ENCODE peak calls at places on chromosomes 3 and 15, in seven cellular contexts. One of them, this sample, is unnamed.

GRCh38 chr3:45165497-45166282 is 19.5 kb upstream of the CDCP1 start:
- DNase-seq in stomach: no peak
- DNase-seq in upper lobe of left lung: no peak
- DNase-seq in transverse colon: no peak
- DNase-seq in HepG2: no peak
- DNase-seq in ovary: no peak
- DNase-seq in GM12878: no peak
- DNase-seq in this sample: no peak

GRCh38 chr3:10517616-10518015 is 12.2 kb upstream of the ATP2B2 start:
- DNase-seq in stomach: no peak
- DNase-seq in upper lobe of left lung: peak; percentile 17
- DNase-seq in transverse colon: no peak
- DNase-seq in HepG2: no peak
- DNase-seq in ovary: no peak
- DNase-seq in GM12878: no peak
- DNase-seq in this sample: no peak

GRCh38 chr3:53616330-53616729 is 121.9 kb downstream of the CACNA1D start:
- DNase-seq in stomach: no peak
- DNase-seq in upper lobe of left lung: no peak
- DNase-seq in transverse colon: no peak
- DNase-seq in HepG2: no peak
- DNase-seq in ovary: no peak
- DNase-seq in GM12878: no peak
- DNase-seq in this sample: peak; percentile 78

GRCh38 chr15:56286213-56286612 is 42.5 kb upstream of the RFX7 start:
- DNase-seq in stomach: no peak
- DNase-seq in upper lobe of left lung: no peak
- DNase-seq in transverse colon: peak; percentile 12
- DNase-seq in HepG2: no peak
- DNase-seq in ovary: no peak
- DNase-seq in GM12878: no peak
- DNase-seq in this sample: no peak

GRCh38 chr3:183508818-183509217 is 46.7 kb downstream of the KLHL6 start:
- DNase-seq in stomach: no peak
- DNase-seq in upper lobe of left lung: peak; percentile 3
- DNase-seq in transverse colon: no peak
- DNase-seq in HepG2: no peak
- DNase-seq in ovary: no peak
- DNase-seq in GM12878: no peak
- DNase-seq in this sample: no peak

GRCh38 chr15:22956257-22956979 is 23.8 kb downstream of the CYFIP1 start:
- DNase-seq in stomach: no peak
- DNase-seq in upper lobe of left lung: no peak
- DNase-seq in transverse colon: no peak
- DNase-seq in HepG2: no peak
- DNase-seq in ovary: peak; percentile 58
- DNase-seq in GM12878: no peak
- DNase-seq in this sample: no peak

GRCh38 chr15:77581896-77582569 is 50.7 kb downstream of the LINGO1 start:
- DNase-seq in stomach: no peak
- DNase-seq in upper lobe of left lung: no peak
- DNase-seq in transverse colon: peak; percentile 26
- DNase-seq in HepG2: no peak
- DNase-seq in ovary: no peak
- DNase-seq in GM12878: no peak
- DNase-seq in this sample: no peak

GRCh38 chr15:89632563-89633430 is 22.5 kb downstream of the KIF7 start:
- DNase-seq in stomach: peak; percentile 52
- DNase-seq in upper lobe of left lung: no peak
- DNase-seq in transverse colon: no peak
- DNase-seq in HepG2: no peak
- DNase-seq in ovary: no peak
- DNase-seq in GM12878: no peak
- DNase-seq in this sample: no peak

GRCh38 chr15:38002883-38003477 is 68.5 kb downstream of the TMCO5A start:
- DNase-seq in stomach: peak; percentile 64
- DNase-seq in upper lobe of left lung: peak; percentile 79
- DNase-seq in transverse colon: peak; percentile 71
- DNase-seq in HepG2: peak; percentile 49
- DNase-seq in ovary: no peak
- DNase-seq in GM12878: peak; percentile 38
- DNase-seq in this sample: no peak

GRCh38 chr3:41848745-41849574 is 112.9 kb downstream of the ULK4 start:
- DNase-seq in stomach: no peak
- DNase-seq in upper lobe of left lung: no peak
- DNase-seq in transverse colon: no peak
- DNase-seq in HepG2: no peak
- DNase-seq in ovary: no peak
- DNase-seq in GM12878: no peak
- DNase-seq in this sample: no peak

GRCh38 chr3:111668912-111669488 is 73.9 kb upstream of the ZBED2 start:
- DNase-seq in stomach: no peak
- DNase-seq in upper lobe of left lung: no peak
- DNase-seq in transverse colon: no peak
- DNase-seq in HepG2: peak; percentile 50
- DNase-seq in ovary: no peak
- DNase-seq in GM12878: no peak
- DNase-seq in this sample: no peak

GRCh38 chr3:153138267-153139210 is 23.5 kb upstream of the RAP2B start:
- DNase-seq in stomach: peak; percentile 70
- DNase-seq in upper lobe of left lung: peak; percentile 88
- DNase-seq in transverse colon: peak; percentile 82
- DNase-seq in HepG2: peak; percentile 97
- DNase-seq in ovary: no peak
- DNase-seq in GM12878: peak; percentile 89
- DNase-seq in this sample: no peak

DNA sequence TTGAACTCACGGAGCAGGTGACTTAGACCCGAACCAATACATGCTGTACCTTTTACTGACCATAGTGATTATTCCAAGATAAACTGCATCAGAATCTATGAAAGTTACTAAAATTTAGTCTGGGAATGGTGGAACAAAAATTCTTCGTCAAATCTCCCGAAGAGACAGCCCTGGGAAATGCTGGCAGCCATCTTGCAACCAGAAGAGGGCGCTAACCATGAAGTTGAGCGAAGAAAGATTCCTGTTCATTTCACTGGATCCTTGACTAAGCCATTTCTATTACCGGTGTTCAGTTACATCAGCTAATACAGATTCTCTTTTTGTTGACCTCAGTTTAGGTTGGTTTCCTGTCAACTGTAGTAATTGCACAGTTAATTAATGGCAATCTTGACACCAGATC is 199.6 kb downstream of the SLC9A9 start:
- DNase-seq in stomach: no peak
- DNase-seq in upper lobe of left lung: no peak
- DNase-seq in transverse colon: no peak
- DNase-seq in HepG2: no peak
- DNase-seq in ovary: no peak
- DNase-seq in GM12878: no peak
- DNase-seq in this sample: no peak
- TF ChIP-seq EP300 in stomach: no peak
- TF ChIP-seq EP300 in upper lobe of left lung: no peak
- TF ChIP-seq EP300 in transverse colon: no peak
- TF ChIP-seq EP300 in HepG2: no peak
- TF ChIP-seq EP300 in ovary: no peak
- TF ChIP-seq EP300 in GM12878: no peak
- TF ChIP-seq EP300 in this sample: no peak

GRCh38 chr15:92025717-92026270 is 172.3 kb downstream of the SLCO3A1 start:
- DNase-seq in stomach: no peak
- DNase-seq in upper lobe of left lung: no peak
- DNase-seq in transverse colon: no peak
- DNase-seq in HepG2: no peak
- DNase-seq in ovary: no peak
- DNase-seq in GM12878: no peak
- DNase-seq in this sample: no peak
- TF ChIP-seq EP300 in stomach: no peak
- TF ChIP-seq EP300 in upper lobe of left lung: no peak
- TF ChIP-seq EP300 in transverse colon: no peak
- TF ChIP-seq EP300 in HepG2: no peak
- TF ChIP-seq EP300 in ovary: no peak
- TF ChIP-seq EP300 in GM12878: no peak
- TF ChIP-seq EP300 in this sample: no peak

DNA sequence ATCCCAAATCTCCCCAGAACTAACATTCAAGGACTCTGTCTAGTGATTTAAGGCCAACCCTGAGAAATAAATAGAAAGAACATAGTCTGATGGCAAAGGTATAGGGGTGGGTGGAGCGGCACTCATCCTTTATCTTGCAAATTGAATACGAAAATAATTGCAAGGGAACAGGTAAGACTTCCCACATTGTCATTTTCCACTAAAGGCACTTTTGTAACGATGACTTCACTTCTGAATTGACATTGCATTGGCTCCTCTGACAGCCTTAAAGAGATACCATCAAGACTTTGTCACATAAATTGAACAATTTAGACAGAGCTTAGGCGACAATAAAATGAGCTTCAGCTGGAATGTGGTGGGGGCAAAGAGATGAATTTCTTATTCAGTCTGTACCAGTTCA is 75.3 kb upstream of the PLCL2 start:
- DNase-seq in stomach: no peak
- DNase-seq in upper lobe of left lung: no peak
- DNase-seq in transverse colon: no peak
- DNase-seq in HepG2: no peak
- DNase-seq in ovary: no peak
- DNase-seq in GM12878: no peak
- DNase-seq in this sample: peak; percentile 4
- TF ChIP-seq EP300 in stomach: no peak
- TF ChIP-seq EP300 in upper lobe of left lung: no peak
- TF ChIP-seq EP300 in transverse colon: no peak
- TF ChIP-seq EP300 in HepG2: no peak
- TF ChIP-seq EP300 in ovary: no peak
- TF ChIP-seq EP300 in GM12878: no peak
- TF ChIP-seq EP300 in this sample: no peak

GRCh38 chr3:84042717-84043116 is 916.1 kb upstream of the CADM2 start:
- DNase-seq in stomach: no peak
- DNase-seq in upper lobe of left lung: no peak
- DNase-seq in transverse colon: no peak
- DNase-seq in HepG2: no peak
- DNase-seq in ovary: no peak
- DNase-seq in GM12878: no peak
- DNase-seq in this sample: no peak
- TF ChIP-seq EP300 in stomach: no peak
- TF ChIP-seq EP300 in upper lobe of left lung: no peak
- TF ChIP-seq EP300 in transverse colon: no peak
- TF ChIP-seq EP300 in HepG2: no peak
- TF ChIP-seq EP300 in ovary: no peak
- TF ChIP-seq EP300 in GM12878: no peak
- TF ChIP-seq EP300 in this sample: no peak

DNA sequence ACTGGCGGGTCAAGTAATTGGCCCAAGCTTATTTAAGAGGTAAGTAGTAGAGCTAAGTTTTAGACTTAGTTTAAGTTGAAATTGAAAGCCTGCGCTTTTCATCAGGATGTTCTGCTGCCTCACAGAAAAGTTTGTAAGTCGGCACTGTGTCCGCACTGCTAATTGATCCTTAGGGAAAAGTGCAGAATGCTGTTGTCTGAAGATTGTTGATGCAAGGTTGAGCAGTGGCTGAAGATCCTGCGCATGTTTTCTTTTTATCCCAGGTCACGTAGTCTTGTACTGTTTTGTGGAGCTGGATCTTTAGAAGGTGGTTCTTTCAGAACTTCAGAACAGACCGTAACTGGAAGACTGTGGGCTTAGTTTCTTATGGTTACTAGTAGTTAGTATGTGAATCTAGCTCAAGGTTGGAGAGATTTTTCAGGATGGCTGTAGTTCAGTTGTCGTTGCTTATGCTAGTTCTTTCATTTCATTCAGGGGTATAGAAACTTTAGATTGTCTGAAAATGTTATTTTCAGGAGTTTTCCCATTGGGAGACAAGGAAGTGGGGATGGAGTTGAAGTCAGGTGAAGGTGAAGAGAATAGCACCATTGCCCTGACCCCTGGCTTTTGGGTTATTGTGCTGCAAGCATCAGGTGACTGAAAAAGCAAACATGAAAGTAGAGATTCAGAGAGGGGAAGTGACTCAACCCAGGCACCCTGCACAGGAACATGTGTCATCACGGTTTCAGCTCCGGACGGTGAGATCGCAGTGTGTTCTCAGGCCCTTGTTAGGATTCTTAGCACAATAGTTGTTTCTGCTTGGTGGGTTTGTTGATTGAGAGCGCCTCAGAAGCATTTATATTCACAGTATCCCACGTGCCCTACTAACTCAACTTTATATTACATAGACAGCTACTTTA is 32.8 kb downstream of the AKAP13 start:
- DNase-seq in stomach: peak; percentile 65
- DNase-seq in upper lobe of left lung: peak; percentile 87
- DNase-seq in transverse colon: peak; percentile 77
- DNase-seq in HepG2: peak; percentile 90
- DNase-seq in ovary: no peak
- DNase-seq in GM12878: peak; percentile 96
- DNase-seq in this sample: no peak
- TF ChIP-seq EP300 in stomach: no peak
- TF ChIP-seq EP300 in upper lobe of left lung: no peak
- TF ChIP-seq EP300 in transverse colon: no peak
- TF ChIP-seq EP300 in HepG2: peak; percentile 14
- TF ChIP-seq EP300 in ovary: no peak
- TF ChIP-seq EP300 in GM12878: peak; percentile 93
- TF ChIP-seq EP300 in this sample: no peak

DNA sequence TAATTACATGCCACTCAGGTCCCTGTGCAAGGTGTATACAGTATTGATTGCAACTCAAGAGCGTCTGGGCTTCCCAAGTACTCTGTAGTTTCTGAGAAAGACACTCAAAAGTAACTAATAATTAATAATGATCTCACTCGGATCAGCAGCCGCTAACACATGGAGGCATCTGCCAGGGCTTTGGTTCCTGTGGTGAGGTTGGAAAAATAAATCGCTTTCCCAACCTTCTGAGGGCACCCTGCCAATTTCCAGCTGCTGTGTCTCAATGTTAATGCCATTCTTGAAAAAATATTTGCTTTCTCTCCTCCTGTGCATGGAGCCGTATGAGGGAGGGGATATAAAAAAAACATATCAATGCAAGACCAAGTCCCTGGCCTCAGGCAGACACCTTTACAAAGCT is 116.5 kb upstream of the SLC2A2 start:
- DNase-seq in stomach: peak; percentile 68
- DNase-seq in upper lobe of left lung: no peak
- DNase-seq in transverse colon: no peak
- DNase-seq in HepG2: peak; percentile 45
- DNase-seq in ovary: no peak
- DNase-seq in GM12878: no peak
- DNase-seq in this sample: no peak
- TF ChIP-seq EP300 in stomach: no peak
- TF ChIP-seq EP300 in upper lobe of left lung: no peak
- TF ChIP-seq EP300 in transverse colon: no peak
- TF ChIP-seq EP300 in HepG2: no peak
- TF ChIP-seq EP300 in ovary: no peak
- TF ChIP-seq EP300 in GM12878: no peak
- TF ChIP-seq EP300 in this sample: no peak

DNA sequence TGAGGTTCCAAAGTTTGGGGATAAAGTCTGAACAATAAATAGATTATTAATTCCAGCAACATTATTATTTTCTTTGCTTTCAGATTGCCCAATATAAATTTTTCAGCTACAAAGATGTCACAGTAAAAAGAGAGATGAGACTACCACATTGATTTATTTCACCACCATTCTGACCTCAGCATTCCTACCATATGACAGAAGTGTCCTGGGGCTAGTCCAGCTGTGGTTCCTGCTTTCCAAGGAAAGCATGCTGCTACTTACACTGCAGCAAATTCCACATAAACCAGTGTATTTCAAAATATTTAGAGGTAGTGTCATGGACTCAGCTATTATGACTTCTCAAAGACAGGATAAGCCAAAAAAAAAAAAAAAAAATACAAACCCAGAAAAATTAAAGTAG is 494.1 kb upstream of the ZNF385D start:
- DNase-seq in stomach: no peak
- DNase-seq in upper lobe of left lung: no peak
- DNase-seq in transverse colon: no peak
- DNase-seq in HepG2: no peak
- DNase-seq in ovary: no peak
- DNase-seq in GM12878: no peak
- DNase-seq in this sample: no peak
- TF ChIP-seq EP300 in stomach: no peak
- TF ChIP-seq EP300 in upper lobe of left lung: no peak
- TF ChIP-seq EP300 in transverse colon: no peak
- TF ChIP-seq EP300 in HepG2: no peak
- TF ChIP-seq EP300 in ovary: no peak
- TF ChIP-seq EP300 in GM12878: no peak
- TF ChIP-seq EP300 in this sample: no peak